ENCODE peak calls at places on chromosomes 16 and 17, in nine cellular contexts. One of them, this sample, is unnamed.

GRCh38 chr17:39235555-39236221 is 9.9 kb upstream of the STAC2 start:
- DNase-seq in upper lobe of right lung: peak
- DNase-seq in GM23338: peak
- DNase-seq in left lung: no peak
- DNase-seq in tibial nerve: no peak
- DNase-seq in right cardiac atrium: no peak
- DNase-seq in GM23248: peak
- DNase-seq in A549: peak
- DNase-seq in cardiac muscle cell: peak
- DNase-seq in this sample: peak

GRCh38 chr17:73747221-73748002 is 103.2 kb upstream of the SDK2 start:
- DNase-seq in GM23338: no peak
- DNase-seq in cardiac muscle cell: no peak
- DNase-seq in A549: no peak
- DNase-seq in left lung: peak
- DNase-seq in GM23248: no peak
- DNase-seq in upper lobe of right lung: no peak
- DNase-seq in tibial nerve: no peak
- DNase-seq in right cardiac atrium: no peak
- DNase-seq in this sample: peak

GRCh38 chr17:68733241-68734176 is 132.3 kb upstream of the FAM20A start:
- DNase-seq in GM23338: peak
- DNase-seq in GM23248: peak
- DNase-seq in cardiac muscle cell: peak
- DNase-seq in tibial nerve: peak
- DNase-seq in right cardiac atrium: peak
- DNase-seq in upper lobe of right lung: no peak
- DNase-seq in A549: no peak
- DNase-seq in left lung: no peak
- DNase-seq in this sample: peak

GRCh38 chr17:8905256-8905778 is 37.8 kb upstream of the PIK3R6 start:
- DNase-seq in A549: no peak
- DNase-seq in right cardiac atrium: no peak
- DNase-seq in upper lobe of right lung: no peak
- DNase-seq in tibial nerve: no peak
- DNase-seq in cardiac muscle cell: no peak
- DNase-seq in left lung: no peak
- DNase-seq in GM23338: no peak
- DNase-seq in GM23248: no peak
- DNase-seq in this sample: no peak

GRCh38 chr16:11836653-11837244 is 14.6 kb downstream of the RSL1D1 start:
- DNase-seq in left lung: no peak
- DNase-seq in GM23338: peak
- DNase-seq in A549: peak
- DNase-seq in cardiac muscle cell: peak
- DNase-seq in upper lobe of right lung: no peak
- DNase-seq in right cardiac atrium: no peak
- DNase-seq in tibial nerve: no peak
- DNase-seq in GM23248: peak
- DNase-seq in this sample: no peak

GRCh38 chr17:66633322-66633965 is 201.5 kb upstream of the CACNG5 start:
- DNase-seq in left lung: no peak
- DNase-seq in A549: no peak
- DNase-seq in GM23338: no peak
- DNase-seq in upper lobe of right lung: no peak
- DNase-seq in cardiac muscle cell: no peak
- DNase-seq in right cardiac atrium: no peak
- DNase-seq in tibial nerve: no peak
- DNase-seq in GM23248: peak
- DNase-seq in this sample: peak

GRCh38 chr17:51997723-51998122 is 160.8 kb downstream of the CA10 start:
- DNase-seq in right cardiac atrium: no peak
- DNase-seq in left lung: no peak
- DNase-seq in GM23248: no peak
- DNase-seq in A549: no peak
- DNase-seq in tibial nerve: no peak
- DNase-seq in upper lobe of right lung: no peak
- DNase-seq in GM23338: no peak
- DNase-seq in cardiac muscle cell: no peak
- DNase-seq in this sample: no peak

GRCh38 chr17:30380106-30380420 is 1.3 kb downstream of the CPD start:
- DNase-seq in A549: no peak
- DNase-seq in tibial nerve: no peak
- DNase-seq in GM23248: peak
- DNase-seq in right cardiac atrium: no peak
- DNase-seq in upper lobe of right lung: no peak
- DNase-seq in cardiac muscle cell: no peak
- DNase-seq in GM23338: no peak
- DNase-seq in left lung: no peak
- DNase-seq in this sample: peak

GRCh38 chr17:41127371-41127770 is 3.4 kb upstream of the KRTAP4-12 start:
- DNase-seq in GM23248: no peak
- DNase-seq in GM23338: no peak
- DNase-seq in cardiac muscle cell: no peak
- DNase-seq in tibial nerve: no peak
- DNase-seq in A549: no peak
- DNase-seq in left lung: no peak
- DNase-seq in right cardiac atrium: no peak
- DNase-seq in upper lobe of right lung: no peak
- DNase-seq in this sample: no peak

GRCh38 chr17:60229189-60229802 is 79.5 kb downstream of the CA4 start:
- DNase-seq in A549: peak
- DNase-seq in tibial nerve: no peak
- DNase-seq in right cardiac atrium: no peak
- DNase-seq in cardiac muscle cell: peak
- DNase-seq in GM23248: peak
- DNase-seq in left lung: no peak
- DNase-seq in GM23338: no peak
- DNase-seq in upper lobe of right lung: no peak
- DNase-seq in this sample: peak

GRCh38 chr16:56354746-56355145 is 70.6 kb downstream of the AMFR start:
- DNase-seq in tibial nerve: no peak
- DNase-seq in left lung: peak
- DNase-seq in upper lobe of right lung: no peak
- DNase-seq in GM23248: no peak
- DNase-seq in right cardiac atrium: peak
- DNase-seq in cardiac muscle cell: no peak
- DNase-seq in GM23338: no peak
- DNase-seq in A549: no peak
- DNase-seq in this sample: no peak

GRCh38 chr16:4214215-4214621 is 27.7 kb downstream of the SRL start:
- DNase-seq in right cardiac atrium: no peak
- DNase-seq in A549: peak
- DNase-seq in left lung: no peak
- DNase-seq in GM23338: no peak
- DNase-seq in GM23248: peak
- DNase-seq in upper lobe of right lung: no peak
- DNase-seq in tibial nerve: no peak
- DNase-seq in cardiac muscle cell: peak
- DNase-seq in this sample: peak

GRCh38 chr16:77470851-77471250 is 36.0 kb upstream of the ADAMTS18 start:
- DNase-seq in left lung: no peak
- DNase-seq in cardiac muscle cell: no peak
- DNase-seq in upper lobe of right lung: no peak
- DNase-seq in GM23248: no peak
- DNase-seq in GM23338: no peak
- DNase-seq in tibial nerve: no peak
- DNase-seq in A549: no peak
- DNase-seq in right cardiac atrium: no peak
- DNase-seq in this sample: no peak

GRCh38 chr16:85386467-85387170 is 226.5 kb upstream of the GSE1 start:
- DNase-seq in right cardiac atrium: peak
- DNase-seq in tibial nerve: no peak
- DNase-seq in cardiac muscle cell: no peak
- DNase-seq in GM23248: no peak
- DNase-seq in left lung: peak
- DNase-seq in upper lobe of right lung: no peak
- DNase-seq in GM23338: no peak
- DNase-seq in A549: no peak
- DNase-seq in this sample: no peak

GRCh38 chr17:50831430-50832064 is 3.8 kb upstream of the WFIKKN2 start:
- DNase-seq in GM23248: no peak
- DNase-seq in left lung: no peak
- DNase-seq in A549: no peak
- DNase-seq in upper lobe of right lung: no peak
- DNase-seq in cardiac muscle cell: peak
- DNase-seq in right cardiac atrium: peak
- DNase-seq in GM23338: peak
- DNase-seq in tibial nerve: no peak
- DNase-seq in this sample: no peak

GRCh38 chr16:86087561-86088230 is 188.7 kb downstream of the IRF8 start:
- DNase-seq in GM23338: no peak
- DNase-seq in left lung: no peak
- DNase-seq in upper lobe of right lung: peak
- DNase-seq in GM23248: no peak
- DNase-seq in right cardiac atrium: no peak
- DNase-seq in cardiac muscle cell: no peak
- DNase-seq in A549: no peak
- DNase-seq in tibial nerve: no peak
- DNase-seq in this sample: no peak

GRCh38 chr17:10649602-10650001 is 7.5 kb downstream of the MYH3 start:
- DNase-seq in A549: no peak
- DNase-seq in GM23248: no peak
- DNase-seq in GM23338: no peak
- DNase-seq in tibial nerve: no peak
- DNase-seq in upper lobe of right lung: no peak
- DNase-seq in cardiac muscle cell: no peak
- DNase-seq in right cardiac atrium: no peak
- DNase-seq in left lung: no peak
- DNase-seq in this sample: no peak

DNA sequence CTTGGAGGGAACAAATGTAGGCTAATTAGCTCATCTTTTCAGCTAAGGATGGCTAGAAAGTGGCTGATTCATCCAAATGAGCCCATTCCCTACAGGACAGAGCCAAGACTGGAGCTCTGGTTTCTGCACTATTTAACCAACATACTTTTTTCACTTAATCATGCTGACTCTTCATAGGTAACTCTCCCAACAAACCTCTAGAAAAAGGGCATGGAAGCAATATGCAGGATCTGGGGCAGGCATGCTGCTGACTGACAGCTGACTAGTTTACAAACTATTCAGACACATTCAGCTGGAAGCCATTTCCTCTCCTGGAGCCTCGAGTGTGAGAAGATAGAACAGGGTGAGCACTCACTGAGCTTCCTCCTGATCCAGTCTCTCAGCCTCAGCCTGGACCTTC is 6.2 kb downstream of the BECN1 start:
- DNase-seq in left lung: no peak
- DNase-seq in A549: no peak
- DNase-seq in GM23338: no peak
- DNase-seq in tibial nerve: no peak
- DNase-seq in GM23248: peak
- DNase-seq in cardiac muscle cell: no peak
- DNase-seq in upper lobe of right lung: no peak
- DNase-seq in right cardiac atrium: no peak
- DNase-seq in this sample: no peak
- H3K27ac ChIP-seq in left lung: no peak
- H3K27ac ChIP-seq in A549: no peak
- H3K27ac ChIP-seq in GM23338: no peak
- H3K27ac ChIP-seq in tibial nerve: no peak
- H3K27ac ChIP-seq in GM23248: peak
- H3K27ac ChIP-seq in cardiac muscle cell: no peak
- H3K27ac ChIP-seq in upper lobe of right lung: no peak
- H3K27ac ChIP-seq in right cardiac atrium: no peak
- H3K27ac ChIP-seq in this sample: no peak

GRCh38 chr16:15972046-15972868 is 22.8 kb downstream of the ABCC1 start:
- DNase-seq in cardiac muscle cell: no peak
- DNase-seq in A549: peak
- DNase-seq in upper lobe of right lung: no peak
- DNase-seq in GM23338: no peak
- DNase-seq in tibial nerve: no peak
- DNase-seq in left lung: no peak
- DNase-seq in GM23248: no peak
- DNase-seq in right cardiac atrium: no peak
- DNase-seq in this sample: no peak
- H3K27ac ChIP-seq in cardiac muscle cell: no peak
- H3K27ac ChIP-seq in A549: peak
- H3K27ac ChIP-seq in upper lobe of right lung: no peak
- H3K27ac ChIP-seq in GM23338: peak
- H3K27ac ChIP-seq in tibial nerve: no peak
- H3K27ac ChIP-seq in left lung: peak
- H3K27ac ChIP-seq in GM23248: no peak
- H3K27ac ChIP-seq in right cardiac atrium: no peak
- H3K27ac ChIP-seq in this sample: no peak

GRCh38 chr16:57643902-57644301 is 15.5 kb downstream of the ADGRG1 start:
- DNase-seq in cardiac muscle cell: no peak
- DNase-seq in tibial nerve: no peak
- DNase-seq in GM23248: no peak
- DNase-seq in upper lobe of right lung: no peak
- DNase-seq in left lung: no peak
- DNase-seq in GM23338: no peak
- DNase-seq in right cardiac atrium: no peak
- DNase-seq in A549: no peak
- DNase-seq in this sample: peak

GRCh38 chr16:57647136-57647875 is 18.9 kb downstream of the ADGRG1 start:
- DNase-seq in right cardiac atrium: no peak
- DNase-seq in GM23338: no peak
- DNase-seq in A549: no peak
- DNase-seq in cardiac muscle cell: no peak
- DNase-seq in upper lobe of right lung: no peak
- DNase-seq in tibial nerve: no peak
- DNase-seq in GM23248: peak
- DNase-seq in left lung: no peak
- DNase-seq in this sample: no peak

GRCh38 chr16:57646388-57647039 is 18.1 kb downstream of the ADGRG1 start:
- DNase-seq in tibial nerve: no peak
- DNase-seq in right cardiac atrium: no peak
- DNase-seq in GM23248: peak
- DNase-seq in cardiac muscle cell: no peak
- DNase-seq in upper lobe of right lung: no peak
- DNase-seq in left lung: peak
- DNase-seq in GM23338: no peak
- DNase-seq in A549: no peak
- DNase-seq in this sample: no peak

GRCh38 chr16:57644383-57645014 is 16.1 kb downstream of the ADGRG1 start:
- DNase-seq in right cardiac atrium: no peak
- DNase-seq in A549: no peak
- DNase-seq in tibial nerve: no peak
- DNase-seq in upper lobe of right lung: no peak
- DNase-seq in cardiac muscle cell: no peak
- DNase-seq in GM23338: no peak
- DNase-seq in GM23248: no peak
- DNase-seq in left lung: no peak
- DNase-seq in this sample: no peak

GRCh38 chr16:57645691-57646387 is 17.4 kb downstream of the ADGRG1 start:
- DNase-seq in tibial nerve: no peak
- DNase-seq in GM23248: peak
- DNase-seq in GM23338: no peak
- DNase-seq in A549: no peak
- DNase-seq in upper lobe of right lung: no peak
- DNase-seq in left lung: peak
- DNase-seq in right cardiac atrium: peak
- DNase-seq in cardiac muscle cell: peak
- DNase-seq in this sample: no peak
- H3K27ac ChIP-seq in tibial nerve: no peak
- H3K27ac ChIP-seq in GM23248: no peak
- H3K27ac ChIP-seq in GM23338: no peak
- H3K27ac ChIP-seq in A549: peak
- H3K27ac ChIP-seq in upper lobe of right lung: peak
- H3K27ac ChIP-seq in left lung: peak
- H3K27ac ChIP-seq in right cardiac atrium: peak
- H3K27ac ChIP-seq in cardiac muscle cell: no peak
- H3K27ac ChIP-seq in this sample: peak

GRCh38 chr17:82548681-82549303 is 29.3 kb downstream of the FOXK2 start:
- DNase-seq in GM23248: no peak
- DNase-seq in GM23338: no peak
- DNase-seq in upper lobe of right lung: no peak
- DNase-seq in A549: no peak
- DNase-seq in left lung: no peak
- DNase-seq in right cardiac atrium: peak
- DNase-seq in cardiac muscle cell: peak
- DNase-seq in tibial nerve: peak
- DNase-seq in this sample: peak
- H3K27ac ChIP-seq in GM23248: no peak
- H3K27ac ChIP-seq in GM23338: no peak
- H3K27ac ChIP-seq in upper lobe of right lung: peak
- H3K27ac ChIP-seq in A549: no peak
- H3K27ac ChIP-seq in left lung: peak
- H3K27ac ChIP-seq in right cardiac atrium: peak
- H3K27ac ChIP-seq in cardiac muscle cell: no peak
- H3K27ac ChIP-seq in tibial nerve: peak
- H3K27ac ChIP-seq in this sample: no peak

This sample was measured in small intestine.